ENCODE peak calls at places on chromosomes 7 and 10, in ten cellular contexts. H is CD8-positive, alpha-beta memory T cell; K is ovary; Q is H9; O is Karpas-422; T is WTC11; N is NCI-H2029 treated with DMSO at 0.1 percent for 48 hours; F is ELF-1; D is caudate nucleus; B is ACHN. G is an unnamed sample.

GRCh38 chr10:102714621-102715455 is at the start of gene SFXN2:
- DNase-seq in K (no peak), B (no peak), Q (no peak), H (peak; percentile 37), O (peak; percentile 83), N (no peak), D (no peak), T (peak; percentile 74), F (no peak), G (no peak)

GRCh38 chr7:37986780-37987380 is 66.4 kb downstream of the EPDR1 start:
- DNase-seq in T (peak; percentile 27), B (no peak), H (no peak), N (no peak), F (peak; percentile 64), D (no peak), O (no peak), Q (peak; percentile 35), K (no peak), G (no peak)

GRCh38 chr10:77856566-77856965 is 70.0 kb downstream of the DLG5 start:
- DNase-seq in N (no peak), T (no peak), B (no peak), O (no peak), Q (no peak), K (no peak), H (no peak), F (no peak), D (no peak), G (no peak)

GRCh38 chr7:50359995-50360925 is 55.7 kb downstream of the IKZF1 start:
- DNase-seq in H (peak; percentile 89), Q (no peak), F (peak; percentile 89), K (no peak), D (no peak), B (no peak), N (no peak), O (no peak), T (no peak), G (no peak)

GRCh38 chr7:159370-160270 is 32.8 kb upstream of the FAM20C start:
- DNase-seq in Q (no peak), T (no peak), H (no peak), N (no peak), O (no peak), B (no peak), K (peak; percentile 48), D (no peak), F (peak; percentile 67), G (no peak)

GRCh38 chr10:83682399-83682798 is 456.9 kb upstream of the GHITM start:
- DNase-seq in B (no peak), H (no peak), N (no peak), T (no peak), K (no peak), F (no peak), Q (no peak), O (no peak), D (no peak), G (no peak)

GRCh38 chr10:66167816-66168215 is 758.0 kb upstream of the LRRTM3 start:
- DNase-seq in O (no peak), D (no peak), F (no peak), H (no peak), N (no peak), T (no peak), B (peak; percentile 75), K (no peak), Q (no peak), G (no peak)

GRCh38 chr10:112265745-112266144 is 17.5 kb upstream of the TECTB start:
- DNase-seq in T (no peak), Q (no peak), B (no peak), D (no peak), N (no peak), O (no peak), K (no peak), H (no peak), F (no peak), G (no peak)

GRCh38 chr7:123783820-123784219 is 35.0 kb upstream of the WASL start:
- DNase-seq in K (no peak), O (no peak), H (no peak), T (no peak), N (no peak), Q (no peak), D (no peak), B (no peak), F (no peak), G (no peak)

GRCh38 chr10:28089467-28089866 is 90.6 kb upstream of the ODAD2 start:
- DNase-seq in D (no peak), N (no peak), Q (no peak), B (peak; percentile 74), H (no peak), F (no peak), O (no peak), K (no peak), T (no peak), G (no peak)

GRCh38 chr10:70376436-70377378 is 5.7 kb downstream of the LRRC20 start:
- DNase-seq in D (no peak), N (no peak), K (no peak), F (no peak), O (peak; percentile 34), B (peak; percentile 33), H (no peak), Q (no peak), T (no peak), G (no peak)

GRCh38 chr7:2607122-2607912 is 24.5 kb upstream of the TTYH3 start:
- DNase-seq in D (no peak), H (no peak), K (peak; percentile 35), N (no peak), T (no peak), F (no peak), B (no peak), Q (no peak), O (no peak), G (peak; percentile 90)

GRCh38 chr7:81846398-81846797 is 76.6 kb upstream of the HGF start:
- DNase-seq in F (peak; percentile 7), N (no peak), Q (no peak), O (no peak), T (no peak), D (no peak), B (peak; percentile 13), H (no peak), K (no peak), G (peak; percentile 14)

GRCh38 chr7:129688503-129689222 is 77.1 kb downstream of the NRF1 start:
- DNase-seq in F (no peak), N (no peak), T (no peak), Q (no peak), D (no peak), K (no peak), B (no peak), H (no peak), O (no peak), G (no peak)

GRCh38 chr10:52308251-52309031 is 5.6 kb upstream of the DKK1 start:
- DNase-seq in D (no peak), K (peak; percentile 40), H (no peak), O (peak; percentile 41), Q (peak; percentile 75), N (no peak), F (peak; percentile 78), T (peak; percentile 69), B (peak; percentile 47), G (peak; percentile 55)

GRCh38 chr7:70634610-70635068 is 497.3 kb upstream of the GALNT17 start:
- DNase-seq in D (no peak), F (no peak), O (no peak), B (no peak), Q (no peak), K (no peak), T (no peak), H (no peak), N (no peak), G (no peak)

GRCh38 chr10:71424496-71425194 is 27.9 kb downstream of the CDH23 start:
- DNase-seq in T (no peak), O (no peak), N (no peak), D (no peak), B (no peak), H (no peak), F (no peak), Q (no peak), K (no peak), G (no peak)

GRCh38 chr7:64999165-65000004 is 7.1 kb downstream of the ERV3-1 start:
- DNase-seq in Q (no peak), T (no peak), F (no peak), B (no peak), H (no peak), N (peak; percentile 2), D (no peak), K (no peak), O (peak; percentile 60), G (peak; percentile 33)

GRCh38 chr10:34866848-34867247 is 51.8 kb upstream of the PARD3 start:
- DNase-seq in Q (peak; percentile 50), B (peak; percentile 42), K (no peak), T (peak; percentile 19), D (no peak), F (peak; percentile 20), N (no peak), O (peak; percentile 43), H (no peak), G (no peak)

GRCh38 chr7:111756687-111757178 is 194.4 kb upstream of the IMMP2L start:
- DNase-seq in T (peak; percentile 47), N (no peak), D (peak; percentile 83), O (no peak), Q (peak; percentile 74), F (peak; percentile 70), B (no peak), K (peak; percentile 63), H (no peak), G (peak; percentile 68)

GRCh38 chr7:107694395-107694794 is 33.8 kb downstream of the SLC26A4 start:
- DNase-seq in F (no peak), T (no peak), D (no peak), H (no peak), B (no peak), Q (no peak), O (no peak), K (no peak), N (no peak), G (no peak)

GRCh38 chr10:43215758-43216455 is 51.0 kb downstream of the RASGEF1A start:
- DNase-seq in N (no peak), T (no peak), O (no peak), F (no peak), B (no peak), D (no peak), H (no peak), K (no peak), Q (no peak), G (no peak)

GRCh38 chr10:119539359-119539651 is 3.2 kb downstream of the RGS10 start:
- DNase-seq in F (no peak), T (no peak), O (no peak), H (no peak), K (no peak), B (no peak), D (no peak), N (no peak), Q (no peak), G (no peak)

GRCh38 chr7:18180685-18181084 is 153.0 kb upstream of the PRPS1L1 start:
- DNase-seq in T (no peak), N (no peak), Q (no peak), K (no peak), O (no peak), D (no peak), F (no peak), B (no peak), H (no peak), G (no peak)

GRCh38 chr10:61987537-61987936 is 86.0 kb downstream of the ARID5B start:
- DNase-seq in B (no peak), H (no peak), T (no peak), D (no peak), O (no peak), F (no peak), Q (no peak), K (no peak), N (no peak), G (no peak)

GRCh38 chr7:97064972-97065587 is 40.4 kb upstream of the DLX5 start:
- DNase-seq in N (peak; percentile 13), O (peak; percentile 80), T (no peak), F (peak; percentile 47), B (peak; percentile 58), Q (no peak), K (no peak), H (peak; percentile 9), D (no peak), G (no peak)

GRCh38 chr7:139725077-139725476 is 52.7 kb downstream of the HIPK2 start:
- DNase-seq in Q (no peak), N (peak; percentile 50), O (no peak), F (no peak), B (no peak), D (no peak), T (no peak), H (no peak), K (no peak), G (no peak)

GRCh38 chr7:48365010-48365409 is 193.8 kb downstream of the ABCA13 start:
- DNase-seq in B (no peak), D (no peak), O (no peak), F (no peak), T (no peak), N (no peak), K (no peak), H (no peak), Q (no peak), G (no peak)